ENCODE peak calls at places on chromosome 16, in seven cellular contexts. A is activated gamma-delta T cell treated with Interleukin-2 at 50 U/mL for 16 hours, L is left colon, Z is OCI-LY7, P is T-helper 1 cell, V is MV-4-11, I is NCI-H1105. E is an unnamed sample.

GRCh38 chr16:3912373-3912772 is 31.9 kb upstream of the CREBBP start:
- DNase-seq in P (no peak), Z (no peak), I (no peak), A (no peak), L (no peak), V (no peak), E (no peak)

GRCh38 chr16:12215302-12216105 is 239.0 kb downstream of the SNX29 start:
- DNase-seq in V (no peak), A (no peak), I (no peak), L (no peak), Z (peak; percentile 59), P (no peak), E (no peak)

GRCh38 chr16:62213763-62214162 is 177.5 kb upstream of the CDH8 start:
- DNase-seq in V (no peak), I (no peak), Z (peak; percentile 6), A (no peak), L (no peak), P (no peak), E (no peak)

GRCh38 chr16:81633680-81634379 is 145.3 kb upstream of the PLCG2 start:
- DNase-seq in L (no peak), I (no peak), A (no peak), Z (no peak), P (no peak), V (no peak), E (no peak)

GRCh38 chr16:2535644-2536021 is 2.2 kb upstream of the PDPK1 start:
- DNase-seq in P (no peak), V (peak; percentile 99), Z (no peak), A (no peak), L (peak; percentile 19), I (no peak), E (no peak)

GRCh38 chr16:69812213-69813014 is 50.3 kb downstream of the WWP2 start:
- DNase-seq in A (no peak), Z (no peak), L (no peak), P (no peak), V (no peak), I (no peak), E (no peak)

GRCh38 chr16:53614346-53614745 is 89.3 kb downstream of the RPGRIP1L start:
- DNase-seq in I (no peak), Z (no peak), P (no peak), A (no peak), L (no peak), V (no peak), E (no peak)

GRCh38 chr16:52751035-52751434 is 204.1 kb upstream of the TOX3 start:
- DNase-seq in Z (no peak), A (no peak), P (no peak), I (no peak), L (no peak), V (no peak), E (no peak)

GRCh38 chr16:53369921-53370320 is 64.3 kb upstream of the RBL2 start:
- DNase-seq in L (no peak), V (peak; percentile 94), A (no peak), Z (no peak), I (no peak), P (no peak), E (peak; percentile 92)

GRCh38 chr16:74449470-74449869 is 28.2 kb upstream of the CLEC18B start:
- DNase-seq in Z (no peak), A (no peak), I (no peak), P (no peak), L (peak; percentile 19), V (no peak), E (no peak)

GRCh38 chr16:84810518-84811273 is 9.1 kb upstream of the CRISPLD2 start:
- DNase-seq in P (no peak), I (no peak), V (peak; percentile 98), L (no peak), A (no peak), Z (no peak), E (peak; percentile 76)

GRCh38 chr16:1364510-1364909 is 12.8 kb downstream of the GNPTG start:
- DNase-seq in L (no peak), V (no peak), Z (no peak), I (no peak), P (no peak), A (no peak), E (no peak)

GRCh38 chr16:29974291-29975133 is 844 bp downstream of the TAOK2 start:
- DNase-seq in I (no peak), P (no peak), V (no peak), A (no peak), L (peak; percentile 36), Z (no peak), E (no peak)

GRCh38 chr16:29901607-29901945 is 1.3 kb downstream of the ASPHD1 start:
- DNase-seq in V (no peak), A (no peak), L (no peak), Z (no peak), P (no peak), I (no peak), E (no peak)

GRCh38 chr16:54178491-54178976 is 108.1 kb downstream of the IRX3 start:
- DNase-seq in L (no peak), Z (no peak), I (peak; percentile 84), V (no peak), P (no peak), A (no peak), E (no peak)

GRCh38 chr16:86611958-86612357 is 33.6 kb downstream of the FOXL1 start:
- DNase-seq in V (no peak), I (no peak), A (no peak), Z (no peak), L (no peak), P (no peak), E (no peak)

GRCh38 chr16:9256196-9256595 is 164.8 kb downstream of the HAPSTR1 start:
- DNase-seq in P (no peak), L (peak; percentile 48), I (no peak), Z (peak; percentile 70), A (no peak), V (no peak), E (no peak)

GRCh38 chr16:24988593-24989338 is 26.4 kb downstream of the ARHGAP17 start:
- DNase-seq in L (peak; percentile 72), V (no peak), A (no peak), Z (peak; percentile 38), I (no peak), P (no peak), E (no peak)

GRCh38 chr16:4338125-4338582 is 13.0 kb downstream of the PAM16 start:
- DNase-seq in I (no peak), P (no peak), A (no peak), Z (no peak), V (no peak), L (no peak), E (no peak)

GRCh38 chr16:75064403-75065148 is 52.0 kb downstream of the LDHD start:
- DNase-seq in L (peak; percentile 60), Z (no peak), A (no peak), P (no peak), I (no peak), V (peak; percentile 96), E (peak; percentile 94)

GRCh38 chr16:79770244-79771064 is 169.9 kb upstream of the MAF start:
- DNase-seq in Z (peak; percentile 72), I (peak; percentile 78), A (peak; percentile 26), P (peak; percentile 65), L (peak; percentile 90), V (peak; percentile 83), E (no peak)

GRCh38 chr16:81485824-81486554 is 41.4 kb downstream of the CMIP start:
- DNase-seq in P (no peak), L (no peak), I (no peak), Z (no peak), V (peak; percentile 28), A (no peak), E (no peak)

GRCh38 chr16:10871157-10871991 is 5.6 kb upstream of the CIITA start:
- DNase-seq in I (no peak), Z (peak; percentile 65), A (peak; percentile 33), L (peak; percentile 72), P (no peak), V (peak; percentile 95), E (peak; percentile 15)

E was measured in GF-D8.